ENCODE peak calls at places on chromosomes 7 and 10, in six cellular contexts. One of them, this sample, is unnamed.

GRCh38 chr7:142391191-142391992 is 133.5 kb upstream of the PRSS58 start:
- DNase-seq in Peyer's patch: peak; percentile 49
- DNase-seq in breast epithelium: no peak
- DNase-seq in upper lobe of left lung: no peak
- DNase-seq in transverse colon: no peak
- DNase-seq in GM12892: no peak
- DNase-seq in this sample: peak; percentile 15

GRCh38 chr10:132065491-132066105 is at the start of gene JAKMIP3:
- DNase-seq in Peyer's patch: peak; percentile 47
- DNase-seq in breast epithelium: no peak
- DNase-seq in upper lobe of left lung: peak; percentile 52
- DNase-seq in transverse colon: peak; percentile 32
- DNase-seq in GM12892: no peak
- DNase-seq in this sample: peak; percentile 76

GRCh38 chr7:134891262-134892001 is 94.9 kb upstream of the AGBL3 start:
- DNase-seq in Peyer's patch: peak; percentile 65
- DNase-seq in breast epithelium: peak; percentile 59
- DNase-seq in upper lobe of left lung: peak; percentile 44
- DNase-seq in transverse colon: peak; percentile 47
- DNase-seq in GM12892: no peak
- DNase-seq in this sample: peak; percentile 80

GRCh38 chr10:79105818-79106217 is 37.1 kb downstream of the ZMIZ1 start:
- DNase-seq in Peyer's patch: no peak
- DNase-seq in breast epithelium: no peak
- DNase-seq in upper lobe of left lung: no peak
- DNase-seq in transverse colon: no peak
- DNase-seq in GM12892: no peak
- DNase-seq in this sample: no peak

GRCh38 chr10:34477229-34477628 is 337.9 kb downstream of the PARD3 start:
- DNase-seq in Peyer's patch: no peak
- DNase-seq in breast epithelium: no peak
- DNase-seq in upper lobe of left lung: no peak
- DNase-seq in transverse colon: no peak
- DNase-seq in GM12892: no peak
- DNase-seq in this sample: no peak

GRCh38 chr10:46556515-46557318 is at the start of gene GPRIN2:
- DNase-seq in Peyer's patch: peak; percentile 78
- DNase-seq in breast epithelium: peak; percentile 61
- DNase-seq in upper lobe of left lung: peak; percentile 80
- DNase-seq in transverse colon: peak; percentile 83
- DNase-seq in GM12892: no peak
- DNase-seq in this sample: peak; percentile 74

GRCh38 chr10:86103391-86104101 is 263.0 kb downstream of the GRID1 start:
- DNase-seq in Peyer's patch: no peak
- DNase-seq in breast epithelium: no peak
- DNase-seq in upper lobe of left lung: no peak
- DNase-seq in transverse colon: no peak
- DNase-seq in GM12892: no peak
- DNase-seq in this sample: no peak

GRCh38 chr10:133350283-133350949 is 3.2 kb downstream of the PRAP1 start:
- DNase-seq in Peyer's patch: no peak
- DNase-seq in breast epithelium: no peak
- DNase-seq in upper lobe of left lung: no peak
- DNase-seq in transverse colon: no peak
- DNase-seq in GM12892: no peak
- DNase-seq in this sample: no peak

GRCh38 chr10:14880201-14880600 is 1.5 kb downstream of the SUV39H2 start:
- DNase-seq in Peyer's patch: no peak
- DNase-seq in breast epithelium: no peak
- DNase-seq in upper lobe of left lung: no peak
- DNase-seq in transverse colon: no peak
- DNase-seq in GM12892: no peak
- DNase-seq in this sample: no peak

GRCh38 chr10:99917963-99918825 is 91.6 kb downstream of the DNMBP start:
- DNase-seq in Peyer's patch: no peak
- DNase-seq in breast epithelium: no peak
- DNase-seq in upper lobe of left lung: peak; percentile 45
- DNase-seq in transverse colon: peak; percentile 35
- DNase-seq in GM12892: no peak
- DNase-seq in this sample: peak; percentile 83

GRCh38 chr10:115167716-115168115 is 74.6 kb downstream of the ATRNL1 start:
- DNase-seq in Peyer's patch: no peak
- DNase-seq in breast epithelium: no peak
- DNase-seq in upper lobe of left lung: no peak
- DNase-seq in transverse colon: no peak
- DNase-seq in GM12892: no peak
- DNase-seq in this sample: no peak

GRCh38 chr10:118047363-118047719 is 600 bp upstream of the RAB11FIP2 start:
- DNase-seq in Peyer's patch: peak; percentile 46
- DNase-seq in breast epithelium: no peak
- DNase-seq in upper lobe of left lung: no peak
- DNase-seq in transverse colon: no peak
- DNase-seq in GM12892: no peak
- DNase-seq in this sample: peak; percentile 1

GRCh38 chr7:80552304-80552703 is 40.4 kb upstream of the GNAT3 start:
- DNase-seq in Peyer's patch: no peak
- DNase-seq in breast epithelium: no peak
- DNase-seq in upper lobe of left lung: no peak
- DNase-seq in transverse colon: no peak
- DNase-seq in GM12892: no peak
- DNase-seq in this sample: no peak

GRCh38 chr7:146004805-146005204 is 111.8 kb upstream of the CNTNAP2 start:
- DNase-seq in Peyer's patch: no peak
- DNase-seq in breast epithelium: no peak
- DNase-seq in upper lobe of left lung: no peak
- DNase-seq in transverse colon: no peak
- DNase-seq in GM12892: no peak
- DNase-seq in this sample: no peak

GRCh38 chr7:155942226-155942950 is 130.1 kb upstream of the SHH start:
- DNase-seq in Peyer's patch: no peak
- DNase-seq in breast epithelium: no peak
- DNase-seq in upper lobe of left lung: no peak
- DNase-seq in transverse colon: no peak
- DNase-seq in GM12892: no peak
- DNase-seq in this sample: no peak

GRCh38 chr7:11261470-11261869 is 287.8 kb downstream of the PHF14 start:
- DNase-seq in Peyer's patch: no peak
- DNase-seq in breast epithelium: peak; percentile 90
- DNase-seq in upper lobe of left lung: peak; percentile 26
- DNase-seq in transverse colon: no peak
- DNase-seq in GM12892: no peak
- DNase-seq in this sample: peak; percentile 62

GRCh38 chr7:64541438-64542359 is 21.2 kb downstream of the ZNF680 start:
- DNase-seq in Peyer's patch: no peak
- DNase-seq in breast epithelium: no peak
- DNase-seq in upper lobe of left lung: no peak
- DNase-seq in transverse colon: no peak
- DNase-seq in GM12892: no peak
- DNase-seq in this sample: peak; percentile 17

GRCh38 chr10:16436758-16437539 is at the start of gene PTER:
- DNase-seq in Peyer's patch: peak; percentile 99
- DNase-seq in breast epithelium: peak; percentile 98
- DNase-seq in upper lobe of left lung: peak; percentile 99
- DNase-seq in transverse colon: peak; percentile 99
- DNase-seq in GM12892: peak; percentile 73
- DNase-seq in this sample: peak; percentile 96
- TF ChIP-seq POLR2A in Peyer's patch: peak; percentile 93
- TF ChIP-seq POLR2A in breast epithelium: peak; percentile 73
- TF ChIP-seq POLR2A in upper lobe of left lung: peak; percentile 92
- TF ChIP-seq POLR2A in transverse colon: peak; percentile 90
- TF ChIP-seq POLR2A in GM12892: peak; percentile 88
- TF ChIP-seq POLR2A in this sample: peak; percentile 35

GRCh38 chr7:139341058-139341775 is at the start of gene FMC1:
- DNase-seq in Peyer's patch: peak; percentile 96
- DNase-seq in breast epithelium: peak; percentile 94
- DNase-seq in upper lobe of left lung: peak; percentile 96
- DNase-seq in transverse colon: peak; percentile 94
- DNase-seq in GM12892: peak; percentile 69
- DNase-seq in this sample: peak; percentile 96
- TF ChIP-seq POLR2A in Peyer's patch: peak; percentile 48
- TF ChIP-seq POLR2A in breast epithelium: no peak
- TF ChIP-seq POLR2A in upper lobe of left lung: peak; percentile 85
- TF ChIP-seq POLR2A in transverse colon: peak; percentile 79
- TF ChIP-seq POLR2A in GM12892: peak; percentile 77
- TF ChIP-seq POLR2A in this sample: peak; percentile 63

DNA sequence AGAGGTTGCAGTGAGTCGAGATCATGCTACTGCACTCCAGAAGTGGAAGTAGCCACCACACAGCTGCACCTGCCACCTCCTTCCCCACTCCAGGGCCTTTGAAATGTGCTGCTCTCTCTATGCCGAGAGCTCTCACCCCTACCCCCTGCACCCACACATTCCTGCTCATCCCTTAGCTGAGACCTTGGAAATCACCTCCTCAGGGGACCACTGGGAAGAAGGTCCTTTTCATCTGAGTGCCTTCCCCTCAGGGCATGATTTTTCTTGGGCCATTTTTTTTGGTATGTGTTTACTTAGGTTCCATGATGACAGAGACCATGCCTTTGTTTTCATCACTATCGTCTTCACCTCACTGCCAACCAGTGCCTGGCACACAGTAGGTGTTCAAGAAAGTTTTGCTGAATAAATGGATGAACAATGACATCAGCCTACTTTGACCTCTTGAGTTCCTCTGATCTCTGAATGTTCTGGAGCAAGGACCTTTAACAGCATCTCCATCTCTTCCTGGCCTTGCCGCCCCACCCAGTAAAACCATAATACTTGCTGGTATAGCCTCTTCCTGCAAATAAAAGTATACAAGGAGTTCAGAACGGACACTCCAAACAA is 166.6 kb upstream of the KLF14 start:
- DNase-seq in Peyer's patch: no peak
- DNase-seq in breast epithelium: no peak
- DNase-seq in upper lobe of left lung: no peak
- DNase-seq in transverse colon: no peak
- DNase-seq in GM12892: no peak
- DNase-seq in this sample: no peak
- TF ChIP-seq POLR2A in Peyer's patch: no peak
- TF ChIP-seq POLR2A in breast epithelium: no peak
- TF ChIP-seq POLR2A in upper lobe of left lung: no peak
- TF ChIP-seq POLR2A in transverse colon: no peak
- TF ChIP-seq POLR2A in GM12892: no peak
- TF ChIP-seq POLR2A in this sample: no peak

DNA sequence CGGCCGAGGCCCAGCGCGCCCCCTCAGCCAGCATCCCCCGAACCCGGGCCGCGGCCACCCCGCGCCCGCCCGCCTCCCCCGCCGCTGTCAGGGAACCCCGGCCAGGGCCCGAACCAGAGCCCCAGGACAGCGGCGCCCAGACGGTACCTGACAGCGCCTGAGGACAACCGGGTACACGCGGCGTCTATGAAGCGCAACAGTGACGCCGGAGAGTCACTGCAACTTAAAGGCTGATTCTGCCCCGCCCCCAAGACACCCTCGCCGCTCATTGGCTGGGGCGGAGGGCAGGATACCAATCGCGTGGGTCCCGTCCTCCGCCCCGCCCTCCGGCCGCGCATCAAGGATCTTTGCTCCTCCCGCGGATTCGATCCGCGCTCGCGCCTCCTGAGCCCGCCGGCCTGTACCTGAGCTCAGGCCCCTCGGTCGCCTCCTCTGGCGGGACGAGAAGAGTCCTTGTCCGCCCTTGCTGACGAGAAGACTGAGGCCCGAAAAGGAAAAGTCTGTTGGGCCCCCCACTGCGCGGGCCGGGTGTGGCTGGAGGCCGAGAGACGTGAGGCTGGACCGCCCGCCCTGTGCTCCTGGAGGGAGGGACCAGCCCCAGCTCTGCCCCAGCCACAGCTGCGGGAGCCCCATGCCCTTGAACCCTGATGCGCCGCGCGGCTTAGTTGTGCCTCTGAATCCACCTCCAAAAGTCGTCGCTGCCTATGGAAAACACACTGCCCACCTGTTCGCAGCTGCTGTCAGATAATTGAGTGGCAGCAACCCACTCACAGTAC is at the start of gene OAT:
- DNase-seq in Peyer's patch: peak; percentile 99
- DNase-seq in breast epithelium: peak; percentile 97
- DNase-seq in upper lobe of left lung: peak; percentile 97
- DNase-seq in transverse colon: peak; percentile 98
- DNase-seq in GM12892: peak; percentile 92
- DNase-seq in this sample: peak; percentile 98
- TF ChIP-seq POLR2A in Peyer's patch: peak; percentile 99
- TF ChIP-seq POLR2A in breast epithelium: peak; percentile 95
- TF ChIP-seq POLR2A in upper lobe of left lung: peak; percentile 98
- TF ChIP-seq POLR2A in transverse colon: peak; percentile 96
- TF ChIP-seq POLR2A in GM12892: peak; percentile 92
- TF ChIP-seq POLR2A in this sample: peak; percentile 100

GRCh38 chr10:89390875-89391576 is 1.4 kb upstream of the IFIT1 start:
- DNase-seq in Peyer's patch: no peak
- DNase-seq in breast epithelium: no peak
- DNase-seq in upper lobe of left lung: no peak
- DNase-seq in transverse colon: no peak
- DNase-seq in GM12892: no peak
- DNase-seq in this sample: no peak

GRCh38 chr10:89392974-89393373 is 551 bp downstream of the IFIT1 start:
- DNase-seq in Peyer's patch: no peak
- DNase-seq in breast epithelium: no peak
- DNase-seq in upper lobe of left lung: peak; percentile 55
- DNase-seq in transverse colon: peak; percentile 28
- DNase-seq in GM12892: no peak
- DNase-seq in this sample: peak; percentile 22

GRCh38 chr10:89393898-89394297 is 1.5 kb downstream of the IFIT1 start:
- DNase-seq in Peyer's patch: no peak
- DNase-seq in breast epithelium: no peak
- DNase-seq in upper lobe of left lung: no peak
- DNase-seq in transverse colon: no peak
- DNase-seq in GM12892: no peak
- DNase-seq in this sample: no peak

GRCh38 chr10:89389254-89389653 is 3.2 kb upstream of the IFIT1 start:
- DNase-seq in Peyer's patch: no peak
- DNase-seq in breast epithelium: no peak
- DNase-seq in upper lobe of left lung: no peak
- DNase-seq in transverse colon: no peak
- DNase-seq in GM12892: no peak
- DNase-seq in this sample: no peak

GRCh38 chr10:89391882-89392756 is at the start of gene IFIT1:
- DNase-seq in Peyer's patch: peak; percentile 83
- DNase-seq in breast epithelium: no peak
- DNase-seq in upper lobe of left lung: peak; percentile 60
- DNase-seq in transverse colon: peak; percentile 59
- DNase-seq in GM12892: no peak
- DNase-seq in this sample: peak; percentile 58
- TF ChIP-seq POLR2A in Peyer's patch: peak; percentile 33
- TF ChIP-seq POLR2A in breast epithelium: no peak
- TF ChIP-seq POLR2A in upper lobe of left lung: peak; percentile 59
- TF ChIP-seq POLR2A in transverse colon: no peak
- TF ChIP-seq POLR2A in GM12892: peak; percentile 55
- TF ChIP-seq POLR2A in this sample: no peak

GRCh38 chr7:99571768-99572167 is 13.3 kb downstream of the ZNF655 start:
- DNase-seq in Peyer's patch: no peak
- DNase-seq in breast epithelium: no peak
- DNase-seq in upper lobe of left lung: no peak
- DNase-seq in transverse colon: no peak
- DNase-seq in GM12892: no peak
- DNase-seq in this sample: no peak

GRCh38 chr7:99576251-99576650 is 17.8 kb downstream of the ZNF655 start:
- DNase-seq in Peyer's patch: no peak
- DNase-seq in breast epithelium: no peak
- DNase-seq in upper lobe of left lung: no peak
- DNase-seq in transverse colon: no peak
- DNase-seq in GM12892: no peak
- DNase-seq in this sample: no peak

GRCh38 chr7:99573257-99573656 is 14.8 kb downstream of the ZNF655 start:
- DNase-seq in Peyer's patch: no peak
- DNase-seq in breast epithelium: no peak
- DNase-seq in upper lobe of left lung: no peak
- DNase-seq in transverse colon: no peak
- DNase-seq in GM12892: no peak
- DNase-seq in this sample: no peak
- TF ChIP-seq POLR2A in Peyer's patch: no peak
- TF ChIP-seq POLR2A in breast epithelium: no peak
- TF ChIP-seq POLR2A in upper lobe of left lung: no peak
- TF ChIP-seq POLR2A in transverse colon: no peak
- TF ChIP-seq POLR2A in GM12892: no peak
- TF ChIP-seq POLR2A in this sample: no peak

GRCh38 chr7:150378115-150378852 is 846 bp upstream of the ZNF775 start:
- DNase-seq in Peyer's patch: peak; percentile 82
- DNase-seq in breast epithelium: peak; percentile 68
- DNase-seq in upper lobe of left lung: peak; percentile 63
- DNase-seq in transverse colon: peak; percentile 80
- DNase-seq in GM12892: no peak
- DNase-seq in this sample: peak; percentile 37
- TF ChIP-seq POLR2A in Peyer's patch: peak; percentile 20
- TF ChIP-seq POLR2A in breast epithelium: no peak
- TF ChIP-seq POLR2A in upper lobe of left lung: no peak
- TF ChIP-seq POLR2A in transverse colon: no peak
- TF ChIP-seq POLR2A in GM12892: peak; percentile 36
- TF ChIP-seq POLR2A in this sample: no peak